ENCODE peak calls at places on chromosomes 11 and 22, in five cellular contexts. Y, X, C, I and J are unnamed samples.

GRCh38 chr22:27801197-27801615 is 350 bp downstream of the MN1 start:
- DNase-seq in X (peak), Y (no peak), I (peak), C (peak), J (peak)

GRCh38 chr11:27447288-27447914 is 25.2 kb downstream of the LGR4 start:
- DNase-seq in C (no peak), Y (no peak), I (no peak), X (peak), J (no peak)

GRCh38 chr11:2805388-2806057 is 80.1 kb downstream of the CDKN1C start:
- DNase-seq in Y (no peak), C (peak), X (no peak), I (no peak), J (no peak)

GRCh38 chr11:93740031-93740801 is 1.1 kb downstream of the TAF1D start:
- DNase-seq in X (peak), Y (no peak), I (peak), C (peak), J (no peak)

GRCh38 chr11:111490496-111490895 is 21.7 kb downstream of the BTG4 start:
- DNase-seq in Y (no peak), I (no peak), C (no peak), X (no peak), J (no peak)

GRCh38 chr22:19495562-19496323 is 16.0 kb downstream of the CDC45 start:
- DNase-seq in Y (no peak), X (peak), I (no peak), C (no peak), J (peak)

GRCh38 chr22:41910599-41911291 is 4.1 kb downstream of the SHISA8 start:
- DNase-seq in Y (no peak), C (no peak), I (no peak), X (peak), J (no peak)

GRCh38 chr11:9250139-9250582 is 15.0 kb downstream of the DENND5A start:
- DNase-seq in C (no peak), X (peak), Y (no peak), I (no peak), J (no peak)

GRCh38 chr11:26753738-26754504 is 32.1 kb upstream of the SLC5A12 start:
- DNase-seq in I (no peak), X (peak), Y (peak), C (peak), J (peak)

GRCh38 chr11:57325735-57326048 is 940 bp upstream of the TNKS1BP1 start:
- DNase-seq in I (peak), C (no peak), X (peak), Y (no peak), J (peak)

GRCh38 chr11:126408901-126409670 is 53.6 kb downstream of the ST3GAL4 start:
- DNase-seq in I (no peak), C (no peak), Y (no peak), X (no peak), J (no peak)

GRCh38 chr11:38553033-38553432 is 1955.0 kb upstream of the RAG2 start:
- DNase-seq in C (no peak), Y (no peak), X (peak), I (no peak), J (no peak)

GRCh38 chr11:2177081-2177480 is 5.5 kb upstream of the TH start:
- DNase-seq in X (no peak), Y (no peak), I (no peak), C (no peak), J (peak)

GRCh38 chr11:15309296-15309695 is 194.6 kb downstream of the INSC start:
- DNase-seq in Y (no peak), I (no peak), C (no peak), X (no peak), J (no peak)

GRCh38 chr11:85539029-85539689 is 88.0 kb downstream of the DLG2 start:
- DNase-seq in X (no peak), I (no peak), C (no peak), Y (no peak), J (no peak)

GRCh38 chr11:130819561-130819960 is 96.7 kb downstream of the SNX19 start:
- DNase-seq in X (no peak), I (no peak), C (no peak), Y (no peak), J (no peak)